ENCODE peak calls at places on chromosomes 6 and 20, in nine cellular contexts. U is nephron progenitor cell, N is tibial artery, W is GM13976, F is OCI-LY7, Z is HCT116, A is neural crest cell, K is omental fat pad, H is IMR-90. E is an unnamed sample.

GRCh38 chr6:41698350-41698781 is 37.0 kb downstream of the TFEB start:
- DNase-seq in A (no peak), W (no peak), K (no peak), F (no peak), U (no peak), H (peak; percentile 98), N (no peak), Z (no peak), E (no peak)

GRCh38 chr6:42618686-42619085 is 54.9 kb downstream of the UBR2 start:
- DNase-seq in F (no peak), Z (no peak), U (no peak), H (peak; percentile 83), A (no peak), W (no peak), K (no peak), N (no peak), E (no peak)

GRCh38 chr20:64100946-64101688 is 6.2 kb downstream of the NPBWR2 start:
- DNase-seq in A (no peak), K (no peak), Z (no peak), F (no peak), W (no peak), H (no peak), U (peak; percentile 0), N (no peak), E (no peak)

GRCh38 chr6:115708850-115709249 is 351.8 kb downstream of the FRK start:
- DNase-seq in K (no peak), W (no peak), U (no peak), N (no peak), Z (no peak), F (no peak), A (no peak), H (no peak), E (no peak)

GRCh38 chr6:53873922-53874321 is 79.1 kb downstream of the LRRC1 start:
- DNase-seq in N (no peak), U (no peak), F (no peak), A (no peak), K (no peak), Z (no peak), H (peak; percentile 51), W (no peak), E (no peak)

GRCh38 chr6:132830236-132830799 is 15.9 kb downstream of the RPS12 start:
- DNase-seq in N (no peak), Z (no peak), A (no peak), W (no peak), F (peak; percentile 25), H (peak; percentile 59), K (no peak), U (no peak), E (no peak)

GRCh38 chr6:52537001-52537753 is 39.7 kb downstream of the TRAM2 start:
- DNase-seq in Z (no peak), F (peak; percentile 81), H (peak; percentile 57), U (no peak), A (no peak), W (peak; percentile 50), K (no peak), N (no peak), E (peak; percentile 42)

GRCh38 chr6:162726997-162727346 is 594 bp downstream of the PRKN start:
- DNase-seq in N (no peak), K (no peak), Z (no peak), F (peak; percentile 37), U (no peak), W (peak; percentile 26), H (no peak), A (no peak), E (no peak)

GRCh38 chr6:42970859-42971612 is 7.9 kb downstream of the PEX6 start:
- DNase-seq in K (no peak), W (no peak), N (no peak), Z (no peak), U (no peak), H (peak; percentile 34), A (no peak), F (no peak), E (no peak)

GRCh38 chr6:161498359-161498758 is 224.5 kb upstream of the AGPAT4 start:
- DNase-seq in F (no peak), H (peak; percentile 61), K (no peak), U (peak; percentile 46), N (no peak), Z (peak; percentile 66), A (no peak), W (no peak), E (no peak)

GRCh38 chr20:63290677-63291472 is 2.1 kb upstream of the COL20A1 start:
- DNase-seq in F (peak; percentile 51), K (peak; percentile 36), W (peak; percentile 90), U (peak; percentile 84), Z (peak; percentile 13), N (no peak), A (peak; percentile 74), H (peak; percentile 11), E (peak; percentile 90)

GRCh38 chr6:71349395-71349794 is 60.8 kb downstream of the OGFRL1 start:
- DNase-seq in W (no peak), F (peak; percentile 61), K (no peak), U (no peak), A (no peak), Z (peak; percentile 16), N (no peak), H (peak; percentile 62), E (peak; percentile 11)

GRCh38 chr6:7787137-7787575 is 61.3 kb downstream of the BMP6 start:
- DNase-seq in Z (no peak), A (no peak), N (no peak), H (peak; percentile 74), W (no peak), K (no peak), F (no peak), U (no peak), E (no peak)

GRCh38 chr6:31568537-31568961 is 3.5 kb upstream of the LTA start:
- DNase-seq in F (peak; percentile 76), U (no peak), Z (no peak), H (no peak), N (no peak), A (no peak), W (peak; percentile 75), K (no peak), E (peak; percentile 74)

GRCh38 chr6:117906905-117907599 is at the start of gene SLC35F1:
- DNase-seq in A (peak; percentile 84), W (peak; percentile 73), F (no peak), N (no peak), H (peak; percentile 1), U (peak; percentile 85), Z (no peak), K (no peak), E (peak; percentile 78)
- TF ChIP-seq CTCF in A (peak; percentile 76), W (peak; percentile 51), F (no peak), N (no peak), H (peak; percentile 22), U (peak; percentile 21), Z (no peak), K (no peak), E (peak; percentile 55)

DNA sequence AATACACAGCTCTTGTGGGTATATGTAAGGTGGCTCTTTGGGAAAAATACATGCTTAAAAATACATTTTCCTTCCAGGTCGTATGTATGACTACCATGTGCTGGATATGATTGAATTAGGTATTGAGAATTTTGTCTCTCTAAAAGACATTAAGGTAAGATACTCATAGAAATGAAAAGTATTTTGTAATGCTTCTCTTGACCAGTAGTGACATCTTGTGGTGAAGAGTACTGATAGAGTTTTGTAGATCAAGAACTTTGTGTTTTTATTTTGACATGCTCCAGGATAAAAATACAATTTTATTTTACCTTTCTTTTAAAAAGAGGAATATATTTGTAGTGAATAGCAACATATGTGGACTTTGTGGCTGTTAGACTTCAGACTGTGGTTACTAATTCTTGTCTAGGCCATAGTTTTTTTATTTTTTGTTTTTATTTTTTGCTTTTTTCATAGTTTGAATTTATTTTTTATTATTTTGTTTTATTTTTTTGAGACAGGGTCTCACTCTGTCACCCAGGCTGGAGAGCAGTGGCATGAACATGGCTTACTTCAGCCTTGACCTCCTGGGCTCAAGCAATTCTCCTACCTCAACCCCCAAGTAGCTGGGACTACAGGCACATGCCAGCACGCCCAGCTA is 17.9 kb downstream of the RPF2 start:
- DNase-seq in F (peak; percentile 31), H (peak; percentile 46), A (no peak), W (no peak), N (no peak), U (no peak), Z (no peak), K (no peak), E (no peak)
- TF ChIP-seq CTCF in F (peak; percentile 77), H (peak; percentile 56), A (peak; percentile 65), W (peak; percentile 25), N (no peak), U (peak; percentile 41), Z (no peak), K (no peak), E (no peak)

DNA sequence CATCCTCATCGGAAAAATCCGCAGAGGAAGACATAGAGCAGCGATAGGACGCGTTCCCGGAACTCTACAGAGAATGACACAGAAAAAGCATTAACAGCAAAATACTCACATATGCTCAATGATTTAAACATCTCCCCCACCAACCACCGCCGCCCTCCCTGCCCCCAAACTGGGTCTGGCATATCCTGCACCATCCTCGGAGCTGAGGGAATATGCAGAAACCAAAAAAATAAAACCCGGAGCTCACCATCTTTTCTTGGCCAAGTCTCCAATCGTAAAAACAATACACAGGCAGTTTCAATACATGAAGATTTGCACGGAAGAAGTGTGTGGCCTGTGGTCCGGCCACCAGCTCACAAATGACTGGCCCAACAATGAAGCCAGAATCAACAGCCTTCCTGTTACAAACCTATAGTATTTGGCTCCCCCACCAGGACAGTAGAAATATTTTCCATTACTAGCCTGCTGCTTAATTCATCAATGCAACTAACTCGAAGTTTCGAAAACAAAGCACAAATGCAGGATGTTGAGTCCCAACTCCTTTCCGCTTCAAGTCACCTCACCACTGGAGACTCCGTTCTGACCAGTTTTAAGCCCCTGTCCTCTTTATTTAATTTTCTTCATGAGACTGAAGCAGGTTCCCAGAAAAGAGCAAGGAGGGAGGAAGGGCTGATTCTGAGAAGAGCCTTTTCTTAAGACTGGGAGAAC is 103.2 kb upstream of the BEND6 start:
- DNase-seq in Z (no peak), A (peak; percentile 44), K (no peak), F (peak; percentile 61), N (peak; percentile 42), W (peak; percentile 70), H (peak; percentile 89), U (peak; percentile 39), E (peak; percentile 78)
- TF ChIP-seq CTCF in Z (peak; percentile 48), A (peak; percentile 80), K (no peak), F (peak; percentile 86), N (peak; percentile 61), W (peak; percentile 62), H (peak; percentile 68), U (peak; percentile 56), E (peak; percentile 52)

DNA sequence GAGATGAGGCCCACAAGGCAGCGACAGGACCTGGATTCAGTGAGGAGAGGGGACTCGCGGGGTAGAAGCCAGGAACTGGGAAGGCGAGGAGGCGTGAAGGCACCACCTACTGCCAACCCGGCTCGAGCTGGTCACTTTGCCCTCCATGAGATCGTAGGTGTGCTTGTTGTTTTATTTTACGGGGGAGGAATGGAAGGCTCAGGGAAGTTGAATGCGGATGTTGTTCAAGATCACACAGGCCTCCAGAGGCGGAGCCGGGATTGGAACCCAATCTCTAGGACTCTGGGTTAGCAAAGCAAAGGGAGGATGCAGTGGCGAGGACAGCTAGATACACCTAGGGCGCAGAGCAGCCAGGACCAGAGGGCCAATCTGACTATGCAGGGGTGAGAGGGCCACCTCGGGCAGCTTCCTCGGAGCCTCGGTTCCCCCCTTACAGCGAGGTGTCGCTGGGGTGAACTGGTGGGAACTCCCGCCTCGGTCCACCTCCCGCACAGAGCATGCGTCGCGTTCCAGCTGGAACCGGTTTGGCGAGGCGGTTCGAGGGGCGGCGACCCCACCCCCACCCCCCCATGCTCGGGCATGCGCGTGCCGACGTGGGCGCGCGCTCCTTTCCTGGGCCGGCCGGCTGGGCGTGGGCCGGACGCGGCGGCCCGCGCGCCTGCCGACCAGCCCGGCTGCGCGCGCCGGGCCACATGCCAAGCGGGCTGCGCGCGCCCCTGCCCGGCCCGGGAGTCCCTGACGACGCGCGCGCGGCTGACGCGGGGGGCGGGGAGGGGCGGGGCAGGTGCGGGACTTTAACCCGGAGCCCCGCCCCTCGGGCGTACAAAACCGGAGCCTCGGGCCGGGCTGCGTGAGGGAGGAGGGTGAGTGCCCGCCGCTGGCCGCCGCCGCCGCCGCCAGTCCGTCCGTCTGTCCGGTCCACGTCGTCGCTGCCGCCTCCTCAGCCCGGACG is 80.4 kb upstream of the MYL9 start:
- DNase-seq in U (peak; percentile 93), Z (peak; percentile 75), H (peak; percentile 84), F (peak; percentile 94), W (peak; percentile 93), A (peak; percentile 79), N (peak; percentile 91), K (peak; percentile 78), E (peak; percentile 97)
- TF ChIP-seq CTCF in U (no peak), Z (no peak), H (no peak), F (no peak), W (no peak), A (no peak), N (no peak), K (no peak), E (no peak)